ENCODE peak calls at places on chromosomes 4 and X, in seven cellular contexts. U, S, D, P, L, J and A are unnamed samples.
A peak's percentile ranks its signal among the peaks of the same experiment; 100 is the strongest.

GRCh38 chr4:26829018-26829417 is 31.6 kb upstream of the STIM2 start:
- DNase-seq in U (no peak), S (no peak), D (no peak), P (peak; percentile 11), L (no peak), J (no peak), A (no peak)

GRCh38 chrX:107676559-107677378 is 48.5 kb downstream of the PRPS1 start:
- DNase-seq in U (peak; percentile 97), S (peak; percentile 82), D (peak; percentile 90), P (peak; percentile 76), L (peak; percentile 44), J (peak; percentile 80), A (peak; percentile 81)

GRCh38 chrX:112696506-112696905 is 16.8 kb upstream of the LHFPL1 start:
- DNase-seq in U (no peak), S (no peak), D (no peak), P (no peak), L (no peak), J (no peak), A (no peak)

GRCh38 chr4:111960241-111960667 is 185.0 kb upstream of the FAM241A start:
- DNase-seq in U (peak; percentile 74), S (no peak), D (no peak), P (peak; percentile 8), L (no peak), J (no peak), A (peak; percentile 33)

GRCh38 chr4:17624821-17625220 is 10.4 kb downstream of the MED28 start:
- DNase-seq in U (no peak), S (no peak), D (no peak), P (no peak), L (no peak), J (no peak), A (no peak)

GRCh38 chr4:21726255-21726815 is 222.2 kb downstream of the KCNIP4 start:
- DNase-seq in U (peak; percentile 15), S (no peak), D (no peak), P (no peak), L (no peak), J (no peak), A (no peak)

GRCh38 chr4:176538217-176538925 is 218.6 kb downstream of the SPCS3 start:
- DNase-seq in U (peak; percentile 97), S (no peak), D (no peak), P (peak; percentile 58), L (peak; percentile 8), J (no peak), A (no peak)

GRCh38 chr4:110970642-110971041 is 347.8 kb upstream of the PITX2 start:
- DNase-seq in U (peak; percentile 74), S (no peak), D (no peak), P (peak; percentile 54), L (peak; percentile 2), J (peak; percentile 25), A (peak; percentile 85)

GRCh38 chr4:99817310-99817885 is 771 bp downstream of the DAPP1 start:
- DNase-seq in U (no peak), S (no peak), D (no peak), P (no peak), L (no peak), J (no peak), A (peak; percentile 32)

GRCh38 chr4:73919691-73920090 is 50.5 kb downstream of the CXCL1 start:
- DNase-seq in U (no peak), S (no peak), D (no peak), P (no peak), L (no peak), J (no peak), A (no peak)

GRCh38 chr4:80173387-80173786 is 23.9 kb upstream of the PRDM8 start:
- DNase-seq in U (peak; percentile 93), S (no peak), D (no peak), P (no peak), L (peak; percentile 15), J (no peak), A (no peak)

GRCh38 chr4:119240568-119240967 is 28.1 kb downstream of the USP53 start:
- DNase-seq in U (no peak), S (no peak), D (no peak), P (no peak), L (no peak), J (no peak), A (no peak)

GRCh38 chrX:119685225-119686066 is 7.5 kb downstream of the SEPTIN6 start:
- DNase-seq in U (peak; percentile 37), S (peak; percentile 39), D (peak; percentile 37), P (no peak), L (no peak), J (no peak), A (no peak)

GRCh38 chr4:1864076-1865008 is 6.9 kb upstream of the NSD2 start:
- DNase-seq in U (no peak), S (no peak), D (no peak), P (no peak), L (no peak), J (no peak), A (no peak)

GRCh38 chrX:108722561-108722960 is 13.8 kb downstream of the IRS4 start:
- DNase-seq in U (no peak), S (no peak), D (no peak), P (no peak), L (no peak), J (no peak), A (no peak)

GRCh38 chr4:170138580-170139194 is 48.9 kb upstream of the AADAT start:
- DNase-seq in U (peak; percentile 81), S (no peak), D (peak; percentile 70), P (peak; percentile 83), L (peak; percentile 23), J (peak; percentile 77), A (peak; percentile 79)

GRCh38 chr4:7330811-7331681 is 103.7 kb downstream of the PSAPL1 start:
- DNase-seq in U (no peak), S (no peak), D (no peak), P (no peak), L (no peak), J (no peak), A (no peak)

GRCh38 chr4:180434131-180434895 is 1808.9 kb upstream of the TENM3 start:
- DNase-seq in U (no peak), S (no peak), D (no peak), P (no peak), L (no peak), J (no peak), A (no peak)

GRCh38 chrX:48025561-48025960 is 18.8 kb downstream of the SPACA5 start:
- DNase-seq in U (peak; percentile 70), S (no peak), D (no peak), P (peak; percentile 51), L (no peak), J (peak; percentile 40), A (peak; percentile 86)

GRCh38 chr4:84750260-84750955 is 167.5 kb downstream of the CDS1 start:
- DNase-seq in U (peak; percentile 66), S (no peak), D (no peak), P (peak; percentile 56), L (no peak), J (no peak), A (peak; percentile 50)

GRCh38 chr4:10083331-10083769 is 33.2 kb downstream of the WDR1 start:
- DNase-seq in U (no peak), S (no peak), D (peak; percentile 22), P (no peak), L (no peak), J (peak; percentile 9), A (no peak)

GRCh38 chr4:155522201-155522600 is 144.4 kb upstream of the GUCY1A1 start:
- DNase-seq in U (peak; percentile 7), S (no peak), D (no peak), P (no peak), L (no peak), J (no peak), A (no peak)

GRCh38 chr4:74092957-74093356 is 6.0 kb downstream of the CXCL2 start:
- DNase-seq in U (no peak), S (no peak), D (no peak), P (no peak), L (no peak), J (peak; percentile 41), A (peak; percentile 74)

GRCh38 chrX:148133099-148133725 is 152.1 kb downstream of the FMR1NB start:
- DNase-seq in U (no peak), S (no peak), D (no peak), P (no peak), L (no peak), J (no peak), A (peak; percentile 42)

GRCh38 chrX:37545066-37545465 is 26.4 kb upstream of the LANCL3 start:
- DNase-seq in U (no peak), S (no peak), D (no peak), P (no peak), L (no peak), J (no peak), A (no peak)

GRCh38 chrX:108071578-108071977 is 19.8 kb downstream of the PSMD10 start:
- DNase-seq in U (no peak), S (no peak), D (no peak), P (no peak), L (no peak), J (no peak), A (no peak)

GRCh38 chr4:145299380-145300076 is 119.1 kb upstream of the OTUD4 start:
- DNase-seq in U (peak; percentile 98), S (no peak), D (no peak), P (no peak), L (no peak), J (no peak), A (no peak)

GRCh38 chrX:51847463-51847862 is 46.0 kb upstream of the MAGED1 start:
- DNase-seq in U (no peak), S (no peak), D (no peak), P (no peak), L (no peak), J (no peak), A (no peak)

GRCh38 chr4:80138556-80139538 is 58.5 kb upstream of the PRDM8 start:
- DNase-seq in U (peak; percentile 82), S (no peak), D (no peak), P (no peak), L (no peak), J (no peak), A (no peak)